ENCODE peak calls at places on chromosome 2, in five cellular contexts. One of them, this sample, is unnamed.

GRCh38 chr2:24919977-24920812 is at the start of gene ADCY3:
- DNase-seq in HCT116: no peak
- DNase-seq in Karpas-422: peak; percentile 92
- DNase-seq in kidney: peak; percentile 86
- DNase-seq in fibroblast of lung: peak; percentile 35
- DNase-seq in this sample: peak; percentile 87

GRCh38 chr2:112640800-112641675 is 4.7 kb upstream of the SLC20A1 start:
- DNase-seq in HCT116: no peak
- DNase-seq in kidney: no peak
- DNase-seq in fibroblast of lung: peak; percentile 96
- DNase-seq in Karpas-422: no peak
- DNase-seq in this sample: peak; percentile 66

GRCh38 chr2:120305296-120305695 is 40.6 kb upstream of the INHBB start:
- DNase-seq in kidney: no peak
- DNase-seq in HCT116: no peak
- DNase-seq in fibroblast of lung: no peak
- DNase-seq in Karpas-422: no peak
- DNase-seq in this sample: no peak

GRCh38 chr2:189848276-189848675 is 64.0 kb downstream of the PMS1 start:
- DNase-seq in HCT116: no peak
- DNase-seq in Karpas-422: no peak
- DNase-seq in fibroblast of lung: peak; percentile 63
- DNase-seq in kidney: no peak
- DNase-seq in this sample: no peak

GRCh38 chr2:45331034-45331786 is 279.9 kb downstream of the SRBD1 start:
- DNase-seq in kidney: no peak
- DNase-seq in HCT116: no peak
- DNase-seq in Karpas-422: no peak
- DNase-seq in fibroblast of lung: no peak
- DNase-seq in this sample: no peak

GRCh38 chr2:128468186-128468585 is 149.5 kb upstream of the HS6ST1 start:
- DNase-seq in kidney: peak; percentile 36
- DNase-seq in fibroblast of lung: no peak
- DNase-seq in Karpas-422: no peak
- DNase-seq in HCT116: no peak
- DNase-seq in this sample: no peak

GRCh38 chr2:121519732-121520640 is 10.7 kb upstream of the RNU4ATAC start:
- DNase-seq in fibroblast of lung: peak; percentile 37
- DNase-seq in HCT116: no peak
- DNase-seq in Karpas-422: no peak
- DNase-seq in kidney: no peak
- DNase-seq in this sample: no peak

GRCh38 chr2:105618351-105618659 is 126.4 kb upstream of the NCK2 start:
- DNase-seq in HCT116: no peak
- DNase-seq in Karpas-422: no peak
- DNase-seq in fibroblast of lung: no peak
- DNase-seq in kidney: no peak
- DNase-seq in this sample: no peak

GRCh38 chr2:128092656-128093055 is 1.7 kb downstream of the UGGT1 start:
- DNase-seq in Karpas-422: no peak
- DNase-seq in HCT116: no peak
- DNase-seq in kidney: no peak
- DNase-seq in fibroblast of lung: no peak
- DNase-seq in this sample: no peak

GRCh38 chr2:152428800-152429637 is 94.0 kb downstream of the FMNL2 start:
- DNase-seq in kidney: no peak
- DNase-seq in Karpas-422: peak; percentile 11
- DNase-seq in fibroblast of lung: no peak
- DNase-seq in HCT116: no peak
- DNase-seq in this sample: no peak

GRCh38 chr2:30932850-30933249 is 125.6 kb upstream of the CAPN13 start:
- DNase-seq in HCT116: no peak
- DNase-seq in Karpas-422: no peak
- DNase-seq in kidney: no peak
- DNase-seq in fibroblast of lung: no peak
- DNase-seq in this sample: no peak

GRCh38 chr2:140210963-140211362 is 1430.8 kb upstream of the NXPH2 start:
- DNase-seq in kidney: no peak
- DNase-seq in HCT116: no peak
- DNase-seq in Karpas-422: no peak
- DNase-seq in fibroblast of lung: no peak
- DNase-seq in this sample: no peak

GRCh38 chr2:152098033-152098797 is 629 bp downstream of the CACNB4 start:
- DNase-seq in Karpas-422: no peak
- DNase-seq in fibroblast of lung: no peak
- DNase-seq in kidney: peak; percentile 75
- DNase-seq in HCT116: no peak
- DNase-seq in this sample: peak; percentile 67

GRCh38 chr2:204972161-204972560 is 426.9 kb downstream of the PARD3B start:
- DNase-seq in kidney: no peak
- DNase-seq in Karpas-422: no peak
- DNase-seq in fibroblast of lung: no peak
- DNase-seq in HCT116: no peak
- DNase-seq in this sample: no peak

GRCh38 chr2:196160101-196160500 is 11.3 kb downstream of the STK17B start:
- DNase-seq in Karpas-422: no peak
- DNase-seq in fibroblast of lung: peak; percentile 95
- DNase-seq in kidney: no peak
- DNase-seq in HCT116: peak; percentile 57
- DNase-seq in this sample: peak; percentile 92

GRCh38 chr2:6412533-6413085 is 453.1 kb downstream of the CMPK2 start:
- DNase-seq in Karpas-422: no peak
- DNase-seq in HCT116: no peak
- DNase-seq in kidney: no peak
- DNase-seq in fibroblast of lung: peak; percentile 60
- DNase-seq in this sample: peak; percentile 19

GRCh38 chr2:15943378-15943851 is 3.1 kb downstream of the MYCN start:
- DNase-seq in Karpas-422: no peak
- DNase-seq in kidney: no peak
- DNase-seq in HCT116: no peak
- DNase-seq in fibroblast of lung: no peak
- DNase-seq in this sample: no peak

GRCh38 chr2:8309131-8309530 is 372.7 kb upstream of the ID2 start:
- DNase-seq in Karpas-422: no peak
- DNase-seq in fibroblast of lung: no peak
- DNase-seq in HCT116: no peak
- DNase-seq in kidney: no peak
- DNase-seq in this sample: no peak

GRCh38 chr2:128475427-128476211 is 157.0 kb upstream of the HS6ST1 start:
- DNase-seq in HCT116: no peak
- DNase-seq in kidney: no peak
- DNase-seq in Karpas-422: no peak
- DNase-seq in fibroblast of lung: no peak
- DNase-seq in this sample: no peak

GRCh38 chr2:223591596-223591995 is 10.6 kb downstream of the SCG2 start:
- DNase-seq in HCT116: no peak
- DNase-seq in Karpas-422: no peak
- DNase-seq in kidney: no peak
- DNase-seq in fibroblast of lung: peak; percentile 39
- DNase-seq in this sample: no peak

GRCh38 chr2:217288472-217289063 is 428.7 kb upstream of the TNP1 start:
- DNase-seq in fibroblast of lung: no peak
- DNase-seq in kidney: no peak
- DNase-seq in HCT116: no peak
- DNase-seq in Karpas-422: no peak
- DNase-seq in this sample: no peak

GRCh38 chr2:231611273-231612198 is 18.9 kb downstream of the TEX44 start:
- DNase-seq in Karpas-422: peak; percentile 65
- DNase-seq in fibroblast of lung: peak; percentile 80
- DNase-seq in HCT116: peak; percentile 84
- DNase-seq in kidney: no peak
- DNase-seq in this sample: peak; percentile 74

GRCh38 chr2:219572237-219573001 is at the start of gene INHA:
- DNase-seq in kidney: no peak
- DNase-seq in Karpas-422: no peak
- DNase-seq in fibroblast of lung: no peak
- DNase-seq in HCT116: no peak
- DNase-seq in this sample: no peak

DNA sequence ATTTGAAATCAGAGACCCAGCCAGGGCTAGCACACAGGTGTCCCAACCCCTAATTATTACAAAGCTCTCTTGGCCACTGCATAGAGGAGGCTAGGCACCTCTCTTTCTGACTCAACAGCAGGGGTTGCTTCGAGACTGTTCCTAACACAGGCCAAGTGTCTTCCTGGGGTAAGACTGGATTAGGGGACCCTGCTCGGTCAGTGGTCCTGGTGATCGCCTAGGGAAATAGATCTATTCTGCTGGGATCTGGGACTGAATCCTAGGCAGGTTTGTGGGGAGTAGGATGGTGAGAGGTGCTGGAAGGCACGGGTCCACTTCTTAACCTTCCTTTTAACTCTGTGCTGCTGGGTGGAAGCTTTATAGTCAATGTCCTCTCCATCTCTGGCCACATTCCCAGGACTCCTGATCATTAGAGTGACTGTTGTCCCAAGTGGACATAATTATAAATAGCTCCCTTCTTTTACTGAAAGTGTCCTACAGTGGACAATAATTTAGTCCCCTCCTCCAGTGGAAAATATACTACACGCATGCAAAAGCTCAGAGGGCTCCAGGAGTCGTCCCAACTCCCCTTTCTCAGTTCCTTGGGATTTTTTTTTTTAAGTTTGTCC is 1.4 kb upstream of the TRIB2 start:
- DNase-seq in kidney: no peak
- DNase-seq in Karpas-422: no peak
- DNase-seq in fibroblast of lung: no peak
- DNase-seq in HCT116: no peak
- DNase-seq in this sample: peak; percentile 12
- H3K9ac ChIP-seq in kidney: peak overlapping the region; percentile 8
- H3K9ac ChIP-seq in Karpas-422: peak overlapping the region; percentile 91
- H3K9ac ChIP-seq in fibroblast of lung: no peak overlapping the region
- H3K9ac ChIP-seq in HCT116: peak overlapping the region; percentile 70
- H3K9ac ChIP-seq in this sample: no peak overlapping the region

DNA sequence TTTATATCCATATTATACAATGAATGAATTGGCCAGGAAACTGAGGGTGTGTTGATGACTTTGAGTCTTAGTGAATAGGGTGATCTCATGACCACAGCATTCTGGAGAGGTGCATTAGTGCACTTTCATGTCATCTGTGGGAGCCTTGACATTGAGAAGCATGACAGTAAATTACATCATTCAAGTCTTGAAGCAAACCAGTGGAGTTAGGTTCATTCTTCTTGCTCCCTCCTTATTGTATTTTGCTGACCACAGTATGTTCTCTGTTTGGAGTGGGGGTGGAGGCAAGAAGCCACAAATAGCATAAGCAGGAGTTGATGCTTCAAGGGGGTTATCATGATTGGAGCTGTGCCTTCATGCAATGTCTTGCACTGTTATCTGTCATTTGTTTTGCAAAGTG is 680.2 kb downstream of the NYAP2 start:
- DNase-seq in fibroblast of lung: peak; percentile 99
- DNase-seq in kidney: no peak
- DNase-seq in Karpas-422: no peak
- DNase-seq in HCT116: peak; percentile 52
- DNase-seq in this sample: peak; percentile 46
- H3K9ac ChIP-seq in fibroblast of lung: no peak overlapping the region
- H3K9ac ChIP-seq in kidney: no peak overlapping the region
- H3K9ac ChIP-seq in Karpas-422: no peak overlapping the region
- H3K9ac ChIP-seq in HCT116: no peak overlapping the region
- H3K9ac ChIP-seq in this sample: no peak overlapping the region

GRCh38 chr2:202113571-202114142 is 40.6 kb downstream of the KIAA2012 start:
- DNase-seq in kidney: no peak
- DNase-seq in HCT116: no peak
- DNase-seq in Karpas-422: no peak
- DNase-seq in fibroblast of lung: peak; percentile 86
- DNase-seq in this sample: peak; percentile 60

GRCh38 chr2:202114798-202115197 is 41.7 kb downstream of the KIAA2012 start:
- DNase-seq in kidney: no peak
- DNase-seq in HCT116: no peak
- DNase-seq in fibroblast of lung: no peak
- DNase-seq in Karpas-422: no peak
- DNase-seq in this sample: no peak

GRCh38 chr2:202118168-202118567 is 45.1 kb downstream of the KIAA2012 start:
- DNase-seq in fibroblast of lung: no peak
- DNase-seq in HCT116: no peak
- DNase-seq in kidney: no peak
- DNase-seq in Karpas-422: peak; percentile 64
- DNase-seq in this sample: no peak

GRCh38 chr2:202116686-202117085 is 43.6 kb downstream of the KIAA2012 start:
- DNase-seq in kidney: no peak
- DNase-seq in Karpas-422: no peak
- DNase-seq in fibroblast of lung: no peak
- DNase-seq in HCT116: no peak
- DNase-seq in this sample: no peak

GRCh38 chr2:202115385-202116060 is 42.5 kb downstream of the KIAA2012 start:
- DNase-seq in Karpas-422: no peak
- DNase-seq in HCT116: no peak
- DNase-seq in fibroblast of lung: peak; percentile 79
- DNase-seq in kidney: no peak
- DNase-seq in this sample: peak; percentile 88
- H3K9ac ChIP-seq in Karpas-422: no peak overlapping the region
- H3K9ac ChIP-seq in HCT116: no peak overlapping the region
- H3K9ac ChIP-seq in fibroblast of lung: no peak overlapping the region
- H3K9ac ChIP-seq in kidney: no peak overlapping the region
- H3K9ac ChIP-seq in this sample: no peak overlapping the region

GRCh38 chr2:238138331-238139102 is at the start of gene KLHL30:
- DNase-seq in kidney: no peak
- DNase-seq in HCT116: no peak
- DNase-seq in fibroblast of lung: no peak
- DNase-seq in Karpas-422: no peak
- DNase-seq in this sample: no peak

GRCh38 chr2:238137885-238138284 is 583 bp upstream of the KLHL30 start:
- DNase-seq in HCT116: no peak
- DNase-seq in fibroblast of lung: no peak
- DNase-seq in Karpas-422: no peak
- DNase-seq in kidney: no peak
- DNase-seq in this sample: no peak

GRCh38 chr2:238140721-238141540 is 2.5 kb downstream of the KLHL30 start:
- DNase-seq in HCT116: no peak
- DNase-seq in kidney: no peak
- DNase-seq in fibroblast of lung: no peak
- DNase-seq in Karpas-422: no peak
- DNase-seq in this sample: no peak

GRCh38 chr2:238139841-238140439 is 1.5 kb downstream of the KLHL30 start:
- DNase-seq in fibroblast of lung: no peak
- DNase-seq in HCT116: no peak
- DNase-seq in Karpas-422: no peak
- DNase-seq in kidney: no peak
- DNase-seq in this sample: no peak

DNA sequence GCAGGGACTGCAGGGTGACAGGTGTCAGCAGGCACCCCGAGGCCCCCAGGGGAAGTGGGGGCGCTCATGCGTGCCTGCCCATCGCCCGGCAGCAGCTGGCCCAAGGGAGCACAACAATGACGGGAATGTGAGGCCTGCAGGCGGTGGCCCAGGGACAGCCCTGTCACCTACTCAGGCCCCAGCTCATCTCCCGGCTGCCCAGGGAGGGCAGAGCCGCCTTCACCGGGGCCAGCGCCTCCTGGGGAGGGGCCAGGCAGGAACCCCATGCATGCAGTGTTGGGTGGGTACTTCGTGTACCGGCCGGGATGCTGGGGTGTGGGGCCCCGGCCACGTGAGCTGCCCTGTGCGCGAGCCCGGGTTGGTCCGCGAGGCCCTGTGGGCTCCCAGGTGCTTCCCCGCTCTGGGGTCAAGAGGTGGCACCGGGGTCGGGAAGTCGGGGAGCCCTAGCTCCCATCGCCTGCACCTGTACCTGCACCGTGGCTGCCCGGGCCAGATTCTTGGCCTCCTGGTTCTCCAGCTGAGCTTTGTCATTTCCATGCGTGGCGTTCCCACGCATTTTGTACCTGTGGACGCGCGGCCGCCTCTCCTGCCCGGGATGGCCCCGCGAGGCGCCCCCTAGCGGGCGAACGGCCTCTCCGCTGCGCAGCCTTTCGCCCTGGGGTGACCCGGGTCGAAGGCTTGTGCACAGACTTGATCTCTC is 823 bp downstream of the KLHL30 start:
- DNase-seq in Karpas-422: peak; percentile 84
- DNase-seq in kidney: no peak
- DNase-seq in HCT116: no peak
- DNase-seq in fibroblast of lung: no peak
- DNase-seq in this sample: no peak
- H3K9ac ChIP-seq in Karpas-422: peak overlapping the region; percentile 14
- H3K9ac ChIP-seq in kidney: no peak overlapping the region
- H3K9ac ChIP-seq in HCT116: peak overlapping the region; percentile 39
- H3K9ac ChIP-seq in fibroblast of lung: peak overlapping the region; percentile 28
- H3K9ac ChIP-seq in this sample: no peak overlapping the region